ENCODE peak calls at places on chromosomes 2 and 18, in four cellular contexts. C, L, V and S are unnamed samples.

GRCh38 chr2:15571729-15572128 is 10.6 kb upstream of the NBAS start:
- DNase-seq in L (no peak), C (no peak), V (no peak), S (no peak)

GRCh38 chr2:20604957-20605381 is 45.9 kb downstream of the HS1BP3 start:
- DNase-seq in L (no peak), V (peak; percentile 22), C (no peak), S (no peak)

GRCh38 chr18:31454066-31454708 is 6.6 kb downstream of the DSG3 start:
- DNase-seq in L (no peak), V (no peak), C (no peak), S (no peak)

GRCh38 chr2:142756430-142756829 is 121.0 kb upstream of the KYNU start:
- DNase-seq in L (no peak), C (no peak), V (no peak), S (no peak)

GRCh38 chr2:20199381-20200270 is 25.3 kb downstream of the SDC1 start:
- DNase-seq in L (no peak), C (no peak), V (no peak), S (no peak)

GRCh38 chr2:202135111-202135874 is 62.2 kb downstream of the KIAA2012 start:
- DNase-seq in V (peak; percentile 92), L (no peak), C (no peak), S (peak; percentile 8)

GRCh38 chr2:23988371-23988770 is 21.5 kb upstream of the MFSD2B start:
- DNase-seq in C (peak; percentile 6), V (no peak), L (no peak), S (peak; percentile 31)

GRCh38 chr2:39136799-39137198 is 15.9 kb upstream of the SOS1 start:
- DNase-seq in V (no peak), C (peak; percentile 25), L (no peak), S (no peak)

GRCh38 chr2:60745761-60746160 is 10.3 kb upstream of the PAPOLG start:
- DNase-seq in V (no peak), C (no peak), L (no peak), S (no peak)

GRCh38 chr18:38369772-38370690 is 804.4 kb upstream of the CELF4 start:
- DNase-seq in L (no peak), C (no peak), V (no peak), S (no peak)

GRCh38 chr18:48913201-48913600 is 37.6 kb downstream of the SMAD7 start:
- DNase-seq in C (peak; percentile 20), L (no peak), V (no peak), S (peak; percentile 56)

GRCh38 chr2:55419236-55419513 is 481 bp downstream of the CCDC88A start:
- DNase-seq in V (no peak), L (no peak), C (peak; percentile 35), S (peak; percentile 10)

DNA sequence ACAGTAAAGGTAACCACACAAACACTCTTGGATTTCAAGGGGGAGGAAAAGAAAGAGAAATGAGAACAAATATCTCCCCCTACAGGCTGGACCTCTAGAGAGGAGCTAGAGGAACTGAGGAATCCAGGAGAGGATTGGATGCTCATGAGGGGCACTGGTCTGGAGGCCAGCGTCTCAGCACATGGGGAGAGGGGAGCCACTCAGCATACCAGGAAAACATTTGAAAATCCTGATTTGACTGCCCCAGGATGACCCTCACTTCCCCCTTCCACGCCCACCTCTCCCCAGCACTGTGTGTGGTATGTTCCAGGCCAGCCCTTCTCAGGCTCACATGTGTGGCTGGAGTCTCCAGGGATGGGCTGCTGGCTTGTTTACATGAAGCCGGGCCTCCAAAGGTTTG is 396.8 kb upstream of the ID2 start:
- DNase-seq in L (no peak), V (no peak), C (no peak), S (no peak)
- H3K9me3 ChIP-seq in L (peaks cover 3% of the 10 kb centered on the region), V (no peaks in the 10 kb centered on the region), C (no peaks in the 10 kb centered on the region), S (no peaks in the 10 kb centered on the region)

DNA sequence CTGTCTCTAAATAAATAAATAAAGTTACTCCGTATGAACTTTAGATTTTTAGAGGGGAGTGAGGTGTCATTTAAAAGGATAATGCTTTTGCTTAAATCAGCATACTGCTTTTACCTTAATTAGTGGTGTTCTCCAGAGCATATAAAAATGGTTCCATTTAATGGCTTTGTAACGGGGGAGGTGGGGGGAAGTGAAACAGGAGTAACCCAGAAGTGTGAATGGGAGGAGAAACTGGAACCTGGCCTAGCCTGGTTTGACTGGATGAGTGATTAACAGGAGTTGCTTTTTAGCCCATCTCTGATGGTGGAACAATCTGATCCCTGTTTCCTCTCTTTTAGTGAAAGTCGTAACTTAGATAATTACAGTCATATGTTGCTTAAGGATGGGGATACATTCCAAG is 1.6 kb downstream of the CNDP2 start:
- DNase-seq in C (no peak), L (no peak), V (no peak), S (no peak)
- H3K4me3 ChIP-seq in C (no peak overlapping the region), L (no peak overlapping the region), V (peak overlapping the region; percentile 12), S (peak overlapping the region; percentile 87)

DNA sequence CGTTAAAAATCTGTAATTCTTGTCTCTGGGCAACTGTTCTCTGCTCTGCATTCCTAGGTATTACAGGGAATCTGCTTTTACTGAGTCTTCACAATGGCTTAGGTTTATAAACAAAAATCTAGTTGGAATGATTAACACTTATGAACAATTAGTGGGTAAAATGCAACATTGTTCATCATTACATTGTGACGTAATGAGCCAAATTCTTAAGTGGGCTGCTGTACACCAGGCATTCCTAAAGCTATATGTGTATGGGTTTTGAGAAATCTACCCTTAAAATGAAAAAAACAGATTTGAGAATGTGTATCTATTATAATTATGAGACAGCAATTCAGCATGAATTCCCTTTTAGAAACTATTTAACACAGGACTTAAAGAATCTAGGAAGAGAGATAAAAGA is 41.5 kb upstream of the ERBB4 start:
- DNase-seq in L (no peak), C (no peak), V (no peak), S (no peak)
- H3K27ac ChIP-seq in L (no peak overlapping the region), C (no peak overlapping the region), V (no peak overlapping the region), S (no peak overlapping the region)

GRCh38 chr18:78732273-78733210 is 247.1 kb upstream of the SALL3 start:
- DNase-seq in C (no peak), V (no peak), L (no peak), S (no peak)
- H3K9me3 ChIP-seq in C (no peaks in the 10 kb centered on the region), V (no peaks in the 10 kb centered on the region), L (no peaks in the 10 kb centered on the region), S (no peaks in the 10 kb centered on the region)